ENCODE peak calls at places on chromosome 18, in seven cellular contexts. M is cardiac muscle cell; K is CD8-positive, alpha-beta T cell; X is fibroblast of lung; D is CD8-positive, alpha-beta memory T cell; F is upper lobe of left lung; L is tibial artery. B is an unnamed sample. For H3K4me1, the result is how much of the 10 kb centered on the place peaks cover.

GRCh38 chr18:69897397-69898108 is 50.1 kb downstream of the CD226 start:
- DNase-seq in M (no peak), K (peak), X (no peak), D (peak), F (no peak), L (no peak), B (no peak)

GRCh38 chr18:61888622-61889021 is 4.2 kb downstream of the RNF152 start:
- DNase-seq in M (no peak), K (no peak), X (no peak), D (no peak), F (no peak), L (no peak), B (no peak)

GRCh38 chr18:74062037-74062436 is 85.6 kb downstream of the FBXO15 start:
- DNase-seq in M (no peak), K (no peak), X (no peak), D (no peak), F (no peak), L (no peak), B (no peak)

GRCh38 chr18:23433360-23433759 is 19.7 kb upstream of the RIOK3 start:
- DNase-seq in M (no peak), K (no peak), X (peak), D (no peak), F (no peak), L (no peak), B (no peak)

GRCh38 chr18:50114448-50114847 is 80.5 kb downstream of the MYO5B start:
- DNase-seq in M (no peak), K (no peak), X (no peak), D (no peak), F (no peak), L (no peak), B (no peak)

GRCh38 chr18:41828137-41828536 is 126.9 kb upstream of the PIK3C3 start:
- DNase-seq in M (no peak), K (no peak), X (no peak), D (no peak), F (no peak), L (no peak), B (no peak)

GRCh38 chr18:54100920-54101319 is 123.5 kb downstream of the MBD2 start:
- DNase-seq in M (no peak), K (no peak), X (no peak), D (no peak), F (no peak), L (no peak), B (no peak)

GRCh38 chr18:61589053-61589723 is 256.0 kb downstream of the CDH20 start:
- DNase-seq in M (no peak), K (no peak), X (no peak), D (no peak), F (no peak), L (peak), B (no peak)

GRCh38 chr18:68608861-68609465 is 105.9 kb downstream of the TMX3 start:
- DNase-seq in M (no peak), K (no peak), X (no peak), D (no peak), F (no peak), L (no peak), B (no peak)

GRCh38 chr18:62157843-62158242 is 29.0 kb downstream of the PIGN start:
- DNase-seq in M (no peak), K (no peak), X (no peak), D (no peak), F (no peak), L (no peak), B (no peak)

GRCh38 chr18:44723973-44724778 is 43.5 kb downstream of the SETBP1 start:
- DNase-seq in M (peak), K (no peak), X (no peak), D (no peak), F (no peak), L (peak), B (no peak)

GRCh38 chr18:62717059-62717849 is 1.9 kb downstream of the PHLPP1 start:
- DNase-seq in M (peak), K (peak), X (peak), D (peak), F (no peak), L (no peak), B (peak)

GRCh38 chr18:658947-659533 is 1.6 kb downstream of the TYMS start:
- DNase-seq in M (no peak), K (no peak), X (no peak), D (no peak), F (no peak), L (no peak), B (no peak)

GRCh38 chr18:61398961-61399632 is 65.9 kb downstream of the CDH20 start:
- DNase-seq in M (peak), K (no peak), X (peak), D (no peak), F (no peak), L (no peak), B (no peak)

GRCh38 chr18:12606592-12607315 is 51.2 kb downstream of the SPIRE1 start:
- DNase-seq in M (peak), K (no peak), X (peak), D (no peak), F (no peak), L (no peak), B (no peak)
- H3K4me1 ChIP-seq in M (under half), K (under half), X (under half), D (under half), F (under half), L (under half), B (under half)

GRCh38 chr18:5627756-5628511 is 84.1 kb upstream of the EPB41L3 start:
- DNase-seq in M (no peak), K (no peak), X (peak), D (no peak), F (peak), L (no peak), B (no peak)
- H3K4me3 ChIP-seq in M (peak), K (no peak), X (peak), D (no peak), F (peak), L (peak), B (no peak)

GRCh38 chr18:58892536-58892935 is 27.9 kb downstream of the ZNF532 start:
- DNase-seq in M (no peak), K (no peak), X (no peak), D (no peak), F (no peak), L (no peak), B (no peak)
- H3K27ac ChIP-seq in M (no peak), K (no peak), X (peak), D (no peak), F (no peak), L (peak), B (no peak)

DNA sequence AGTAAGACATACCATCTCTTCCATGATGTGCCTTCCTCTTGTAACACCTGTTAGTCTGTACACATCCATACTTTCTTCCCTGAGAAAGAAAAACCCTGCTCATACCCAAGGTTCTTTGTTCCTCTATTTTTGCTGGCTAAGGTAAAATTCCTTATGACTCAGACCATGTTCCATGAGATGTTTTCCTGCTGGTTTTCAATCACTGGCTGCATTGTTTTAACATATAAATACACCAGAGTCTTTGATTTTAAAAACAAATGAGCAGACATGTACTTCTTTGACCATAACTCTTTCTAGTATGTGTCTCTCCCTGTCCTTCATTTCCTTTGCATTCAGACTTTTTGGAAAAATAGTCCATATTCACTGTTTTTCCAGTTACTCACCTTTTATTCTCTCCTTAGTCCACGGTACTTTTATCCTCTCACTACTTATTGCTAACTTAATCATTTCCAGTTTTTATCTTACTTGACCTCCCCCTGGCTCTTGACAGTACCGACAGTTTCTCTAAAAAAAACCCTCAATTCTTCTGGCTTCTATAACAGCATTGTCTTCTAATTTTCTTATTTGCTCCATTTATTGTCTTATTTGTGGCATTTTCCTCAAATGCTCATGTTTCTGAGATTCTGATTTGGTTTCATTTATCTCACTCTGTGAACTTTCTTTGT is 4.3 kb downstream of the VAPA start:
- DNase-seq in M (peak), K (no peak), X (no peak), D (no peak), F (no peak), L (no peak), B (no peak)
- H3K4me1 ChIP-seq in M (under half), K (half or more), X (under half), D (half or more), F (half or more), L (half or more), B (under half)

GRCh38 chr18:64416990-64417389 is 268.1 kb upstream of the LINC00305 start:
- DNase-seq in M (no peak), K (no peak), X (no peak), D (no peak), F (no peak), L (no peak), B (no peak)
- H3K4me3 ChIP-seq in M (no peak), K (no peak), X (no peak), D (no peak), F (no peak), L (no peak), B (no peak)

GRCh38 chr18:76838182-76838581 is 15.8 kb downstream of the ZNF236 start:
- DNase-seq in M (peak), K (no peak), X (peak), D (no peak), F (no peak), L (no peak), B (no peak)
- H3K27ac ChIP-seq in M (peak), K (no peak), X (no peak), D (no peak), F (no peak), L (peak), B (no peak)

GRCh38 chr18:36808681-36809080 is 20.1 kb downstream of the TPGS2 start:
- DNase-seq in M (peak), K (no peak), X (no peak), D (no peak), F (no peak), L (no peak), B (no peak)
- H3K4me1 ChIP-seq in M (under half), K (under half), X (under half), D (under half), F (under half), L (under half), B (under half)

DNA sequence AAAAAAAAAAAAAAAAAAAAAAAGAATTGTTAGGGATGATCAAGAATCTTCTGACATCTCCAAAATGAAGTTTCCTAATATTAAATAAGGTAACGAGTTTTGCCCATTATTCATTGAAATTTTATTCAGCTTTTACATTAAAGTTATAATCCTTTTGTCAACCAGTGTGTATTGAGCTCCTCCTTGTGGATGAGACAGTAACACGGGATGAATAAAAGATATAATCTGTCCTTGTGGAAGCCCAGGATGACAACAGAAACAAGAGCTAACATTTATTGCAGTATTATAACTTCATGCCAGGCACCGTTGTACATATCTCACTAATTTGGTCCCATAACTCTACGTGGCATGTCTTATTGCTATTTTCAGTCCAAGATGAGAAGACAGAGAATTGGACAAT is 33.4 kb upstream of the SERPINB7 start:
- DNase-seq in M (peak), K (no peak), X (peak), D (no peak), F (no peak), L (no peak), B (no peak)
- H3K4me3 ChIP-seq in M (no peak), K (no peak), X (no peak), D (no peak), F (no peak), L (no peak), B (no peak)

GRCh38 chr18:22346968-22347611 is 70.6 kb downstream of the CTAGE1 start:
- DNase-seq in M (peak), K (no peak), X (peak), D (no peak), F (no peak), L (peak), B (no peak)
- H3K27ac ChIP-seq in M (peak), K (peak), X (no peak), D (peak), F (peak), L (peak), B (no peak)

B was measured in effector memory CD4-positive, alpha-beta T cell.